ENCODE peak calls at places on chromosomes 6 and 20, in four cellular contexts. One of them, this sample, is unnamed.

GRCh38 chr20:49635171-49635570 is 67.2 kb upstream of the PTGIS start:
- DNase-seq in keratinocyte: no peak
- DNase-seq in endothelial cell of umbilical vein: no peak
- DNase-seq in IMR-90: no peak
- DNase-seq in this sample: no peak

GRCh38 chr20:49045440-49046086 is 549 bp upstream of the CSE1L start:
- DNase-seq in IMR-90: peak; percentile 6
- DNase-seq in endothelial cell of umbilical vein: peak; percentile 52
- DNase-seq in keratinocyte: no peak
- DNase-seq in this sample: peak; percentile 25

GRCh38 chr6:166814386-166814785 is 142.0 kb downstream of the RNASET2 start:
- DNase-seq in IMR-90: no peak
- DNase-seq in keratinocyte: no peak
- DNase-seq in endothelial cell of umbilical vein: no peak
- DNase-seq in this sample: no peak

GRCh38 chr6:140202964-140203363 is 828.5 kb upstream of the CITED2 start:
- DNase-seq in keratinocyte: no peak
- DNase-seq in IMR-90: no peak
- DNase-seq in endothelial cell of umbilical vein: peak; percentile 88
- DNase-seq in this sample: no peak

GRCh38 chr6:170164271-170164900 is 126.5 kb downstream of the DLL1 start:
- DNase-seq in IMR-90: no peak
- DNase-seq in endothelial cell of umbilical vein: no peak
- DNase-seq in keratinocyte: no peak
- DNase-seq in this sample: no peak

GRCh38 chr6:40965046-40965445 is 74.0 kb downstream of the UNC5CL start:
- DNase-seq in keratinocyte: no peak
- DNase-seq in endothelial cell of umbilical vein: no peak
- DNase-seq in IMR-90: peak; percentile 42
- DNase-seq in this sample: no peak

GRCh38 chr6:129517288-129517687 is 192.7 kb downstream of the ARHGAP18 start:
- DNase-seq in endothelial cell of umbilical vein: peak; percentile 55
- DNase-seq in keratinocyte: no peak
- DNase-seq in IMR-90: no peak
- DNase-seq in this sample: no peak

GRCh38 chr6:36514554-36515456 is 32.5 kb downstream of the STK38 start:
- DNase-seq in IMR-90: no peak
- DNase-seq in keratinocyte: no peak
- DNase-seq in endothelial cell of umbilical vein: no peak
- DNase-seq in this sample: no peak

GRCh38 chr6:25066593-25066992 is 130.8 kb upstream of the RIPOR2 start:
- DNase-seq in endothelial cell of umbilical vein: no peak
- DNase-seq in keratinocyte: no peak
- DNase-seq in IMR-90: peak; percentile 58
- DNase-seq in this sample: no peak

GRCh38 chr20:13165203-13165602 is 55.9 kb upstream of the ISM1 start:
- DNase-seq in endothelial cell of umbilical vein: no peak
- DNase-seq in IMR-90: no peak
- DNase-seq in keratinocyte: no peak
- DNase-seq in this sample: no peak

GRCh38 chr6:111614833-111615582 is 9.3 kb upstream of the TRAF3IP2 start:
- DNase-seq in keratinocyte: no peak
- DNase-seq in endothelial cell of umbilical vein: peak; percentile 40
- DNase-seq in IMR-90: no peak
- DNase-seq in this sample: peak; percentile 35

GRCh38 chr6:108501559-108501958 is 59.2 kb upstream of the FOXO3 start:
- DNase-seq in endothelial cell of umbilical vein: peak; percentile 20
- DNase-seq in IMR-90: peak; percentile 47
- DNase-seq in keratinocyte: no peak
- DNase-seq in this sample: no peak

GRCh38 chr20:8394308-8394945 is 262.4 kb downstream of the PLCB1 start:
- DNase-seq in keratinocyte: no peak
- DNase-seq in endothelial cell of umbilical vein: no peak
- DNase-seq in IMR-90: peak; percentile 63
- DNase-seq in this sample: no peak

GRCh38 chr6:27230758-27231111 is 16.8 kb upstream of the PRSS16 start:
- DNase-seq in keratinocyte: no peak
- DNase-seq in endothelial cell of umbilical vein: no peak
- DNase-seq in IMR-90: no peak
- DNase-seq in this sample: no peak

GRCh38 chr6:225121-225721 is 67.1 kb upstream of the DUSP22 start:
- DNase-seq in keratinocyte: peak; percentile 97
- DNase-seq in IMR-90: no peak
- DNase-seq in endothelial cell of umbilical vein: no peak
- DNase-seq in this sample: no peak

GRCh38 chr6:14857501-14857900 is 388.4 kb upstream of the JARID2 start:
- DNase-seq in keratinocyte: no peak
- DNase-seq in endothelial cell of umbilical vein: no peak
- DNase-seq in IMR-90: no peak
- DNase-seq in this sample: no peak

GRCh38 chr20:40744494-40745175 is 55.6 kb upstream of the MAFB start:
- DNase-seq in keratinocyte: no peak
- DNase-seq in IMR-90: no peak
- DNase-seq in endothelial cell of umbilical vein: no peak
- DNase-seq in this sample: no peak

GRCh38 chr20:22691369-22692118 is 107.2 kb upstream of the FOXA2 start:
- DNase-seq in keratinocyte: no peak
- DNase-seq in IMR-90: peak; percentile 63
- DNase-seq in endothelial cell of umbilical vein: peak; percentile 82
- DNase-seq in this sample: peak; percentile 75

GRCh38 chr6:47034919-47035318 is 7.2 kb downstream of the ADGRF1 start:
- DNase-seq in endothelial cell of umbilical vein: peak; percentile 85
- DNase-seq in keratinocyte: peak; percentile 92
- DNase-seq in IMR-90: peak; percentile 44
- DNase-seq in this sample: no peak

GRCh38 chr6:134753001-134753400 is 196.9 kb downstream of the ALDH8A1 start:
- DNase-seq in keratinocyte: no peak
- DNase-seq in endothelial cell of umbilical vein: peak; percentile 76
- DNase-seq in IMR-90: no peak
- DNase-seq in this sample: no peak

GRCh38 chr20:48716086-48716485 is 111.7 kb downstream of the PREX1 start:
- DNase-seq in keratinocyte: no peak
- DNase-seq in IMR-90: no peak
- DNase-seq in endothelial cell of umbilical vein: no peak
- DNase-seq in this sample: no peak

GRCh38 chr6:117547688-117548621 is 54.4 kb downstream of the GOPC start:
- DNase-seq in keratinocyte: no peak
- DNase-seq in endothelial cell of umbilical vein: peak; percentile 64
- DNase-seq in IMR-90: peak; percentile 54
- DNase-seq in this sample: no peak

GRCh38 chr6:44116643-44117382 is 10.4 kb downstream of the MRPL14 start:
- DNase-seq in endothelial cell of umbilical vein: peak; percentile 81
- DNase-seq in IMR-90: peak; percentile 93
- DNase-seq in keratinocyte: no peak
- DNase-seq in this sample: peak; percentile 27

GRCh38 chr6:46764961-46765360 is 18.2 kb downstream of the ANKRD66 start:
- DNase-seq in endothelial cell of umbilical vein: no peak
- DNase-seq in IMR-90: no peak
- DNase-seq in keratinocyte: no peak
- DNase-seq in this sample: no peak

GRCh38 chr6:11854418-11855165 is 76.0 kb upstream of the ADTRP start:
- DNase-seq in IMR-90: peak; percentile 89
- DNase-seq in endothelial cell of umbilical vein: peak; percentile 66
- DNase-seq in keratinocyte: no peak
- DNase-seq in this sample: no peak

GRCh38 chr20:53959849-53960585 is 110.4 kb downstream of the BCAS1 start:
- DNase-seq in IMR-90: no peak
- DNase-seq in endothelial cell of umbilical vein: no peak
- DNase-seq in keratinocyte: no peak
- DNase-seq in this sample: no peak

GRCh38 chr6:45299096-45299581 is 29.0 kb upstream of the RUNX2 start:
- DNase-seq in IMR-90: no peak
- DNase-seq in endothelial cell of umbilical vein: no peak
- DNase-seq in keratinocyte: no peak
- DNase-seq in this sample: no peak

GRCh38 chr6:169806718-169807117 is 55.3 kb downstream of the ERMARD start:
- DNase-seq in keratinocyte: no peak
- DNase-seq in endothelial cell of umbilical vein: no peak
- DNase-seq in IMR-90: no peak
- DNase-seq in this sample: no peak

GRCh38 chr6:130362128-130362527 is 3.7 kb upstream of the TMEM200A start:
- DNase-seq in IMR-90: no peak
- DNase-seq in keratinocyte: no peak
- DNase-seq in endothelial cell of umbilical vein: no peak
- DNase-seq in this sample: no peak

GRCh38 chr6:39184906-39185580 is 44.2 kb downstream of the KCNK5 start:
- DNase-seq in endothelial cell of umbilical vein: no peak
- DNase-seq in keratinocyte: no peak
- DNase-seq in IMR-90: no peak
- DNase-seq in this sample: no peak

GRCh38 chr6:34890526-34890910 is 1.5 kb downstream of the ANKS1A start:
- DNase-seq in IMR-90: no peak
- DNase-seq in endothelial cell of umbilical vein: no peak
- DNase-seq in keratinocyte: no peak
- DNase-seq in this sample: no peak

GRCh38 chr6:72933216-72933615 is 292.1 kb downstream of the KHDC1L start:
- DNase-seq in endothelial cell of umbilical vein: no peak
- DNase-seq in keratinocyte: no peak
- DNase-seq in IMR-90: no peak
- DNase-seq in this sample: no peak

GRCh38 chr20:24981282-24981681 is 11.3 kb downstream of the APMAP start:
- DNase-seq in IMR-90: no peak
- DNase-seq in endothelial cell of umbilical vein: no peak
- DNase-seq in keratinocyte: no peak
- DNase-seq in this sample: no peak

GRCh38 chr20:24979036-24979960 is 13.3 kb downstream of the APMAP start:
- DNase-seq in keratinocyte: no peak
- DNase-seq in endothelial cell of umbilical vein: no peak
- DNase-seq in IMR-90: no peak
- DNase-seq in this sample: no peak

GRCh38 chr20:24978493-24978892 is 14.1 kb downstream of the APMAP start:
- DNase-seq in keratinocyte: no peak
- DNase-seq in endothelial cell of umbilical vein: no peak
- DNase-seq in IMR-90: no peak
- DNase-seq in this sample: no peak

GRCh38 chr20:24981750-24982149 is 10.8 kb downstream of the APMAP start:
- DNase-seq in endothelial cell of umbilical vein: no peak
- DNase-seq in IMR-90: no peak
- DNase-seq in keratinocyte: no peak
- DNase-seq in this sample: no peak

DNA sequence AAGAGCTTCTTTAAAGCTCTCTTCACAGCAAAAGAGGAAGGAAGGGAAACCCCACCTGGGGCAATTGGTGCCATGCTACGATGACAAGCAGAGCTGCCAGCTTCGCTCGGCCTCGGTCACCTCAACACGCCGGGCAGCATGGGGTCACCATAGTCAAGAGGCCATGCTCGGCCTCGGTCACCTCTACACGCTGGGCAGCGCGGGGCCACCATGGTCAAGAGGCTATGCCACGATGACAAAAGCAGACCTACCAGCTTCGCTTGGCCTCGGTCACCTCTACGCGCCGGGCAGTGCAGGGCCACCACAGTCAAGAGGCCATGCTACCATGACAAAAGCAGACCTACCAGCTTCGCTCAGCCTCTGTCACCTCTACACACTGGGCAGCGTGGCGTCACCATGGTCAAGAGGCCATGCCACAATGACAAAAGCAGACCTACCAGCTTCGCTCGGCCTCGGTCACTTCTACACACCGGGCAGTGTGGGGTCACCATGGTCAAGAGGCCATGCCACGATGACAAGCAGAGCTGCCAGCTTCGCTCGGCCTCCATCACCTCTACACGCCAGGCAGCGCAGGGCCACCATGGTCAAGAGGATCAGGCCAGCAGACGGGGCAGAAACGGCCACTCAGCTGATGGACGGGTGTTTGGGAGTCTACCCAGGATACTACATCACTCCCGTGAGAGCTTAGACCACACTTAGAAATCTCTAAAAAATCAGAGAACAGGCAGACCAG is 12.1 kb downstream of the APMAP start:
- DNase-seq in IMR-90: no peak
- DNase-seq in endothelial cell of umbilical vein: no peak
- DNase-seq in keratinocyte: no peak
- DNase-seq in this sample: no peak
- H3K9me1 ChIP-seq in IMR-90: no peaks in the 10 kb centered on the region
- H3K9me1 ChIP-seq in endothelial cell of umbilical vein: no peaks in the 10 kb centered on the region
- H3K9me1 ChIP-seq in keratinocyte: no peaks in the 10 kb centered on the region
- H3K9me1 ChIP-seq in this sample: no peaks in the 10 kb centered on the region

DNA sequence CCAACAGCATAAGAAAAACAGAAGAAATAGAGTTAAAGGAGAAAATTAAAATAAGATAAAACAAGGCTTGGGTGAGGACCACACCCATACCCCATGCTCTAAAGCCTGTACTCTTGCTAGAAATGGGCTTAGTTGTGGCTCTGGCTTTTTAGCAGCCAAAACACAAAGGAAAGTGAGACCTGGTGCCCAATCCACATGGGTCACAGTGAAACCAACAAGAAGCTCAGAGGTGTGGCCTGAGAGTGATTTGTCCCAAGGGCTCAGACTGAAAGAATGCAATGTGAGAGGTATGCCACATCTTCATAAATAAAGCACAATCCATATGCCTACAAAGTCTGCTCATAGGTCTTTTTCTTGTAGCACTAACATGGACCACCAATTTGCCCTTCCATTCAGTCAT is 21.1 kb downstream of the HM13 start:
- DNase-seq in endothelial cell of umbilical vein: no peak
- DNase-seq in IMR-90: no peak
- DNase-seq in keratinocyte: no peak
- DNase-seq in this sample: no peak
- H2AFZ ChIP-seq in endothelial cell of umbilical vein: no peak overlapping the region
- H2AFZ ChIP-seq in IMR-90: no peak overlapping the region
- H2AFZ ChIP-seq in keratinocyte: no peak overlapping the region
- H2AFZ ChIP-seq in this sample: no peak overlapping the region

DNA sequence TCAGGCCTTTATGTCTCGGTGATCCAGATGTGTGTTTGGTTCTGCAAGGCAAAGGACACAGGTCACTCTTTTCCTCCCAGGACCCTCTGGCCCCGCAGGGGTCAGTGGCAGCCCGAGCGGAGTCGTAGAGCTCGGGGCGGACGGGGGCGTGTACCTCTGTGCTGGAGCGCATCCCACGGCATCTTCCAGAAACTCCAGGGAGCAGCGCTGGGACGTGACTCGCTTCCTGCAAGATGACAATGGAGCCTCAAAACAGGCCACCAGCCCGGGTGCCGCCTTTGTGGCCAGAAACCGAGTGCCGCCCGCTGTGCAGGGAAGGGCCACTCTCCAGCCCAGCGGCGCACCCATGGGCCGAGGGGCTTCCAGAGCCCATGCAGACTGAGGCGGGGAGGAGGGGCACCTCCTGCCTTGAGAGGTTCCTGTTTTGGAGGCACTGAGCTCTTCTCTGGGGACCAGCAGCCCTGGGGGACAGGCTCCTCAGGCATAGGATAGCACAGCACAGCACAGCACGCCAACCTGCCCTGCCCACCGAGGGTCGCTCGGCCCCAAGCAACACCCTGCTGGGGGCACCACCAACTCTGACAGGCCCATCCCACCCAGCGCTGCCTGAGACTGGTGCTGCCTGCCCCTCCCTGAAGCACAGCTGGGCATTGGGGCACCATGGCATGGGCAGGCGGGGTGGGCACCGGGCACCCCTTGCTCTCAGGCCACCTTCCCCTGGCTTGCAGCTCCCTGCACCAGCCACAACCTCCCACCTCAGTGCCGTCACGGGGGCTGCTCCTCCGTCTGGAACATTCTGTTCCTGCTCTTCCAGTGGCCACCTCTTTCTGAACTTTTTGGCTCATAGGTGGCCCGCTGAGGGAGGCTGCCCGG is 9.7 kb downstream of the RPS21 start:
- DNase-seq in IMR-90: no peak
- DNase-seq in endothelial cell of umbilical vein: no peak
- DNase-seq in keratinocyte: no peak
- DNase-seq in this sample: no peak
- H3K9me1 ChIP-seq in IMR-90: peaks cover 4% of the 10 kb centered on the region
- H3K9me1 ChIP-seq in endothelial cell of umbilical vein: no peaks in the 10 kb centered on the region
- H3K9me1 ChIP-seq in keratinocyte: no peaks in the 10 kb centered on the region
- H3K9me1 ChIP-seq in this sample: peaks cover 5% of the 10 kb centered on the region

GRCh38 chr6:10746915-10747250 is 722 bp upstream of the TMEM14B start:
- DNase-seq in IMR-90: no peak
- DNase-seq in endothelial cell of umbilical vein: no peak
- DNase-seq in keratinocyte: no peak
- DNase-seq in this sample: no peak
- H2AFZ ChIP-seq in IMR-90: peak overlapping the region; percentile 94
- H2AFZ ChIP-seq in endothelial cell of umbilical vein: peak overlapping the region; percentile 97
- H2AFZ ChIP-seq in keratinocyte: peak overlapping the region; percentile 70
- H2AFZ ChIP-seq in this sample: peak overlapping the region; percentile 91

This sample was measured in K562.